ENCODE peak calls at places on chromosomes 3 and 15, in four cellular contexts. E, M, C and F are unnamed samples.
A peak's percentile ranks its signal among the peaks of the same experiment; 100 is the strongest.

GRCh38 chr3:112926000-112926399 is 48.9 kb downstream of the CD200R1 start:
- DNase-seq in E (no peak), M (no peak), C (no peak), F (no peak)

GRCh38 chr3:148147896-148148295 is 549.8 kb upstream of the AGTR1 start:
- DNase-seq in E (no peak), M (no peak), C (no peak), F (no peak)

GRCh38 chr3:180590396-180590795 is 11.6 kb upstream of the TTC14 start:
- DNase-seq in E (no peak), M (no peak), C (no peak), F (no peak)

GRCh38 chr15:35071071-35071470 is 14.0 kb downstream of the NANOGP8 start:
- DNase-seq in E (no peak), M (no peak), C (no peak), F (no peak)

GRCh38 chr3:172315401-172316091 is 132.7 kb downstream of the GHSR start:
- DNase-seq in E (peak; percentile 95), M (peak; percentile 85), C (no peak), F (no peak)

GRCh38 chr3:156630773-156631093 is 43.7 kb upstream of the TIPARP start:
- DNase-seq in E (no peak), M (no peak), C (no peak), F (no peak)

GRCh38 chr15:93072011-93072410 is 17.0 kb downstream of the RGMA start:
- DNase-seq in E (peak; percentile 3), M (peak; percentile 14), C (no peak), F (no peak)

GRCh38 chr3:114270019-114270418 is 23.8 kb upstream of the TIGIT start:
- DNase-seq in E (no peak), M (no peak), C (no peak), F (no peak)

GRCh38 chr3:179452872-179453271 is 1.6 kb upstream of the GNB4 start:
- DNase-seq in E (no peak), M (no peak), C (no peak), F (no peak)

GRCh38 chr3:169158379-169158778 is 505.1 kb downstream of the MECOM start:
- DNase-seq in E (no peak), M (no peak), C (no peak), F (no peak)

GRCh38 chr3:16060358-16060852 is 114.1 kb upstream of the GALNT15 start:
- DNase-seq in E (peak; percentile 99), M (peak; percentile 100), C (peak; percentile 42), F (peak; percentile 96)

GRCh38 chr3:127707777-127708438 is 35.2 kb downstream of the ABTB1 start:
- DNase-seq in E (no peak), M (no peak), C (peak; percentile 19), F (no peak)
- H3K23ac ChIP-seq in E (no peak overlapping the region), M (no peak overlapping the region), C (no peak overlapping the region), F (no peak overlapping the region)

DNA sequence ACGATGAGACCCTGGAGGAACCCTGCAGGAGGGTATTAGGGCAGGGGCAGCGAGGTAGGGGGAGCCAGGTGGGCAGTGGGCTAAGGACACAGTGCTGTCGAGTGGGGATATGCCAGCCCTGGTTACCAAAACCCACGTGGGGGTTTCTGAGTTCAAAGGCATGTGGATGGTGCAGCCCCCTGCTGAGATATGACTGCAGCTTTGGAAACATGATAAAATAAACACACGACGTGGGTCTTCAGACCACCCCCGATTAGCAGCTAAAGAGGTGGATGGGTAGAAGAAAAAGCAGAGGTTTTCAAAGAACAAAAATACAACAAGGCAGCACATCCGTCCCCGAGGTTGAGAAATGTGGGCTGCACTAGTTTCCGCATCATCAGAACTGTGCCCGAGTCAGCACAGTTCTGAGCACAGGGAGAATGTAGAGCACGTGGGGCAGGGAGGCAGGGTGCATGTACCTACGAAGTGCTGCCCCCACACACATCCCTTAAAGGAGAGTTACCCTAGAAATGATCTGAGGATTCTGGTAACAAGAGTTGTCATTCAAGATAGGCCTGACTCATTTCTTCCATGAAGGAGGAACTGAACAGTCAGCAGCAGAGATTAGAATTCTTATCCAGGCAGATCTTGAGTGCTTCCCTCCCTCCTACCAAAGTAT is 121.3 kb downstream of the RPLP1 start:
- DNase-seq in E (peak; percentile 50), M (peak; percentile 34), C (no peak), F (no peak)
- H3K23ac ChIP-seq in E (no peak overlapping the region), M (no peak overlapping the region), C (no peak overlapping the region), F (no peak overlapping the region)

DNA sequence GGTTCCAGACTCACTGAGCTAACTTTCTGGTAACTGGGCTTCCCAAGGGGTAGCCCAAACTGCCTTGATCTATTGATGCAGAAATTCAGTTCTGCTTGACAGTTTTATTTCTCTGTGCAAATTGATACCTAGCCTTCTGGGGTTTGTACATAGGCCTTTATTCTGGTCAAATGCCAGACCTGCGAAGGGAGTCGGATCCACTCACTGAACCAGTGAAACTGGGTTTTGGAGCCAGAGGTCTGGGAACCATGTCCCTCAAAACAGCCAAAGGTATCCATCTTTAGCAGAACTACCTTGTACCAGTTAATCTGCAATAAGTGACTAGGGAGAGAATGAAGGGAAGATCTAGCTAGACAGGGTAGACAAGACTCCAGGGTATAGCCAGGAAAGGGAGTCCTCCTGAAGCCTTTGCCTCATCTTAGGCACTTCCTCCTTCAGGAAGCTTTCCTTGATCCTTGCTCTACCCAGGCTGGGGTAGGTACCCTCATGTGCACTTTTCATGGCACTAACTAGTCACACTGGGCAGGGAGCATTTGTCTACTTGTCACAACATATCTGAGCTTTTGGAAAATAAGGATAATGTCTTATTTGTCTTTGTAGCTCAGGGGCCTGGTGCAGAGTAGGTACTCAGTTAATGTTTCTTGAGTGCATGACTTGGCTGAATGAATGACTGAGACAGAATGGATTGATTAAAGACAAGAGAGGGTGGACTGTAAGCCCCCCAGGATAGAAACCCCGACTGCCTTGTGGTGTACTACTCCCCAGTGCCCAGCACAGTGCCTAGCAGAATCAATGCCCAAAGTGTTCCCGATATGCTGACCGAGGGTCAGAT is 1.4 kb upstream of the SNX33 start:
- DNase-seq in E (no peak), M (no peak), C (no peak), F (no peak)
- H3K23ac ChIP-seq in E (peak overlapping the region; percentile 25), M (peak overlapping the region; percentile 99), C (no peak overlapping the region), F (no peak overlapping the region)

DNA sequence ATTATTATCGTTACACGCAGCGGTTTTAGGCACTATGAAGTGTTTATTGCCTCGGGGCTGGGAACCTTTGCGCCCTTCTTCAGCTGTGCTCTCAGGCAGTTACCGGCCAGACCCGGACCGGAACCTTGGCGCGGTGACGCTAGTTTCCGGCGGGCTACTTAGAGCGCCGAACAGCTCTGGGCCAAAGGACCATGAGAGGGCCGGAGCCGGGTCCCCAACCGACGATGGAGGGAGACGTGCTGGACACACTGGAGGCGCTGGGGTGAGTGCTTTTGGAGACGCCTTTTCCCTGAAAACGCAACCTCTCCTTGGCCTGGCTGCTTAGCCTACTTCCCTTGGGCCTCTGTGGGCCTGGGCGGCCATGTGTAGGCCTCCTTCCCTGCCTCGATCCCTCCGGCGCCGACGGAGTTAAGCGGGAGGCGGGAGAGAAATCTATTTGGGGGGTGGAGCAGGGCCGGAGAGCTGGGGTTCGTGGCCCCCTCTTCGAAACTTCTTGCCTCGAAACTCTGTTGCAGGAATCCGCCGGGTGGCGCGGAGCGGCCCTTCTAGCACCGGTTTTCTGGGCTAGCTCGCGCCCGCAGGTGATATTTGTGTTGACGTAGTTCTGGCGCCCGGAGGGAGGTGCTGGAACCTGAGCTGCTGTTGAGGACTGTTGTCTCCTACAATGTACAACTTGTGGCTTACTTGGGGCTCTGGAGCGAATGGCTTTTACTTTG is at the start of gene FAM98B:
- DNase-seq in E (peak; percentile 92), M (peak; percentile 85), C (peak; percentile 89), F (peak; percentile 99)
- H3K23ac ChIP-seq in E (no peak within 1 kb of the TSS), M (peak within 1 kb of the TSS; percentile 96), C (no peak within 1 kb of the TSS), F (no peak within 1 kb of the TSS)

GRCh38 chr15:62390793-62391543 is 225.9 kb upstream of the C2CD4B start:
- DNase-seq in E (peak; percentile 73), M (peak; percentile 36), C (peak; percentile 54), F (peak; percentile 40)
- H3K23ac ChIP-seq in E (no peak overlapping the region), M (peak overlapping the region; percentile 77), C (no peak overlapping the region), F (no peak overlapping the region)

GRCh38 chr3:138608322-138609214 is at the start of gene FAIM:
- DNase-seq in E (peak; percentile 70), M (peak; percentile 62), C (peak; percentile 64), F (peak; percentile 71)
- H3K23ac ChIP-seq in E (no peak within 1 kb of the TSS), M (peak within 1 kb of the TSS; percentile 92), C (no peak within 1 kb of the TSS), F (no peak within 1 kb of the TSS)

DNA sequence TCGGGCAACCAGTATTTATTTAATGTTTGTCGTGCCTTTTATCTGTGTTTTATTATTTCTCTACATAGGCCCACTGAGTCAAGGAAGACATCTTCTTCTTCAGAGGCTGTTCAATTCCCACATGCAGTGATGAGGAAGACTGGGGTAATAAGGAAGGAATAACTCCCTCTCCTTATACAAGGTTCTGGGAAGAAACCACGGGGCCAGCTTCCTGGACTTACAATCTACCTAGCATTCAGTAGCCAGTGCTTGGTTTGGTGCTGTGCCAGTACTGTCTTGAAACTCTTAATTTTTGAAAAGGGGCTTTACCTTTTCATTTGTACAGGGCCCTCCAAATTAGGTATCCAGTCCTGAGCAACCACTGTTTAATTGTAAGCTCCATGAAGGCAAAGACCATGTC is 51.2 kb downstream of the SRGAP3 start:
- DNase-seq in E (no peak), M (no peak), C (no peak), F (no peak)
- H3K23ac ChIP-seq in E (no peak overlapping the region), M (no peak overlapping the region), C (no peak overlapping the region), F (no peak overlapping the region)

GRCh38 chr3:191417457-191417729 is 43.6 kb upstream of the PYDC2 start:
- DNase-seq in E (no peak), M (no peak), C (no peak), F (no peak)
- H3K23ac ChIP-seq in E (no peak overlapping the region), M (no peak overlapping the region), C (no peak overlapping the region), F (no peak overlapping the region)